ENCODE peak calls at places on chromosomes 7 and 10, in nine cellular contexts. E is right lobe of liver, N is adrenal gland, A is Peyer's patch, D is A549, K is lower leg skin, I is transverse colon, V is sigmoid colon, W is heart left ventricle. Z is an unnamed sample.
A peak's percentile ranks its signal among the peaks of the same experiment; 100 is the strongest.

GRCh38 chr7:40008218-40008815 is 58.3 kb downstream of the CDK13 start:
- DNase-seq in E (no peak), N (no peak), A (no peak), D (peak; percentile 47), K (no peak), I (no peak), V (no peak), W (no peak), Z (no peak)

GRCh38 chr10:42876476-42876875 is 93.9 kb downstream of the BMS1 start:
- DNase-seq in E (no peak), N (no peak), A (no peak), D (no peak), K (no peak), I (no peak), V (no peak), W (peak; percentile 4), Z (no peak)

GRCh38 chr7:96962221-96962620 is 43.1 kb upstream of the DLX6 start:
- DNase-seq in E (no peak), N (no peak), A (no peak), D (no peak), K (no peak), I (no peak), V (no peak), W (no peak), Z (no peak)

GRCh38 chr7:30159698-30160143 is 24.9 kb downstream of the MTURN start:
- DNase-seq in E (no peak), N (no peak), A (no peak), D (peak; percentile 31), K (no peak), I (peak; percentile 41), V (no peak), W (no peak), Z (no peak)

GRCh38 chr7:73856941-73857340 is 4.0 kb upstream of the TMEM270 start:
- DNase-seq in E (no peak), N (no peak), A (no peak), D (no peak), K (no peak), I (no peak), V (no peak), W (no peak), Z (no peak)

GRCh38 chr7:5701085-5701914 is 80.2 kb downstream of the RNF216 start:
- DNase-seq in E (no peak), N (no peak), A (no peak), D (no peak), K (no peak), I (no peak), V (no peak), W (no peak), Z (no peak)

GRCh38 chr10:82942572-82943091 is 1067.6 kb downstream of the NRG3 start:
- DNase-seq in E (no peak), N (peak; percentile 34), A (no peak), D (no peak), K (no peak), I (no peak), V (peak; percentile 62), W (no peak), Z (no peak)

GRCh38 chr7:128860158-128861073 is 2.2 kb upstream of the ATP6V1F start:
- DNase-seq in E (no peak), N (no peak), A (no peak), D (no peak), K (no peak), I (no peak), V (no peak), W (no peak), Z (no peak)

GRCh38 chr7:116652793-116653192 is 19.2 kb upstream of the MET start:
- DNase-seq in E (no peak), N (no peak), A (no peak), D (no peak), K (no peak), I (no peak), V (no peak), W (no peak), Z (no peak)

GRCh38 chr7:28573059-28573553 is 160.8 kb downstream of the CREB5 start:
- DNase-seq in E (peak; percentile 47), N (no peak), A (no peak), D (no peak), K (no peak), I (peak; percentile 12), V (no peak), W (peak; percentile 61), Z (peak; percentile 78)

GRCh38 chr7:126570845-126571244 is 681.9 kb downstream of the GRM8 start:
- DNase-seq in E (no peak), N (no peak), A (no peak), D (no peak), K (no peak), I (no peak), V (no peak), W (no peak), Z (no peak)

GRCh38 chr10:17744395-17744841 is 7.6 kb upstream of the TMEM236 start:
- DNase-seq in E (no peak), N (no peak), A (no peak), D (no peak), K (peak; percentile 13), I (no peak), V (no peak), W (no peak), Z (no peak)

GRCh38 chr10:71302874-71303568 is 16.0 kb upstream of the SLC29A3 start:
- DNase-seq in E (no peak), N (no peak), A (no peak), D (peak; percentile 73), K (no peak), I (no peak), V (no peak), W (no peak), Z (no peak)

GRCh38 chr10:108086502-108086901 is 922.0 kb upstream of the SORCS1 start:
- DNase-seq in E (no peak), N (no peak), A (no peak), D (no peak), K (no peak), I (no peak), V (no peak), W (no peak), Z (no peak)

GRCh38 chr10:108095932-108096925 is 931.7 kb upstream of the SORCS1 start:
- DNase-seq in E (no peak), N (no peak), A (no peak), D (no peak), K (no peak), I (no peak), V (no peak), W (peak; percentile 16), Z (no peak)

GRCh38 chr10:108090476-108091215 is 926.1 kb upstream of the SORCS1 start:
- DNase-seq in E (no peak), N (no peak), A (no peak), D (no peak), K (no peak), I (no peak), V (no peak), W (no peak), Z (no peak)
- H3K4me3 ChIP-seq in E (no peak overlapping the region), N (no peak overlapping the region), A (no peak overlapping the region), D (no peak overlapping the region), K (no peak overlapping the region), I (no peak overlapping the region), V (no peak overlapping the region), W (no peak overlapping the region), Z (no peak overlapping the region)

DNA sequence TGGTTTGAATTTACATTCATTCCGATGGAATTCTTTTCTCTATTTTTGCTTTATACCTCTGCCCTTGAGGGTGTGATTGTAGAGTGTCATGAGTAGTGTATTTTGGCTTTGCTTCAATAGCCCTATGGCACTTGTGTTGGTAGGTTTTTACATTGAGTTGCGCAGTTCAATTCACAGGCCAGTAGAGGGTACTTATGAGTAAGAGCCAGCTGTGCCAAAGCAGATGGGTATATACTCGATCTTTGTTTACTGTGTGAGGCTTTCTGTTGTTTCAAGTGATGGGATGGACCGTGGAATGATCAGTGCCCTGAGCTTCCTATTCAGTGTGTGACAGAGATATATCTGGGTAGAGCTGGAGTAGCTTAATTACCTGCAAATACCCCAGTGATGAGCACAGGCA is 4.3 kb upstream of the AKR1C3 start:
- DNase-seq in E (no peak), N (no peak), A (no peak), D (peak; percentile 87), K (no peak), I (no peak), V (no peak), W (no peak), Z (no peak)
- TF ChIP-seq CTCF in E (peak; percentile 30), N (no peak), A (no peak), D (no peak), K (no peak), I (no peak), V (no peak), W (no peak), Z (no peak)

GRCh38 chr10:3110782-3111625 is 43.7 kb downstream of the PFKP start:
- DNase-seq in E (no peak), N (no peak), A (no peak), D (no peak), K (no peak), I (no peak), V (no peak), W (no peak), Z (no peak)
- TF ChIP-seq POLR2A in E (no peak), N (no peak), A (no peak), D (no peak), K (no peak), I (no peak), V (no peak), W (no peak), Z (no peak)

GRCh38 chr7:148337995-148338747 is 252.4 kb upstream of the C7orf33 start:
- DNase-seq in E (no peak), N (no peak), A (no peak), D (no peak), K (no peak), I (no peak), V (no peak), W (no peak), Z (no peak)
- H3K4me3 ChIP-seq in E (no peak overlapping the region), N (no peak overlapping the region), A (no peak overlapping the region), D (no peak overlapping the region), K (no peak overlapping the region), I (no peak overlapping the region), V (no peak overlapping the region), W (no peak overlapping the region), Z (no peak overlapping the region)

GRCh38 chr10:66838656-66839055 is 87.2 kb upstream of the LRRTM3 start:
- DNase-seq in E (no peak), N (no peak), A (no peak), D (no peak), K (no peak), I (no peak), V (no peak), W (no peak), Z (no peak)

GRCh38 chr10:66842867-66843266 is 83.0 kb upstream of the LRRTM3 start:
- DNase-seq in E (no peak), N (no peak), A (no peak), D (no peak), K (no peak), I (no peak), V (no peak), W (no peak), Z (no peak)

DNA sequence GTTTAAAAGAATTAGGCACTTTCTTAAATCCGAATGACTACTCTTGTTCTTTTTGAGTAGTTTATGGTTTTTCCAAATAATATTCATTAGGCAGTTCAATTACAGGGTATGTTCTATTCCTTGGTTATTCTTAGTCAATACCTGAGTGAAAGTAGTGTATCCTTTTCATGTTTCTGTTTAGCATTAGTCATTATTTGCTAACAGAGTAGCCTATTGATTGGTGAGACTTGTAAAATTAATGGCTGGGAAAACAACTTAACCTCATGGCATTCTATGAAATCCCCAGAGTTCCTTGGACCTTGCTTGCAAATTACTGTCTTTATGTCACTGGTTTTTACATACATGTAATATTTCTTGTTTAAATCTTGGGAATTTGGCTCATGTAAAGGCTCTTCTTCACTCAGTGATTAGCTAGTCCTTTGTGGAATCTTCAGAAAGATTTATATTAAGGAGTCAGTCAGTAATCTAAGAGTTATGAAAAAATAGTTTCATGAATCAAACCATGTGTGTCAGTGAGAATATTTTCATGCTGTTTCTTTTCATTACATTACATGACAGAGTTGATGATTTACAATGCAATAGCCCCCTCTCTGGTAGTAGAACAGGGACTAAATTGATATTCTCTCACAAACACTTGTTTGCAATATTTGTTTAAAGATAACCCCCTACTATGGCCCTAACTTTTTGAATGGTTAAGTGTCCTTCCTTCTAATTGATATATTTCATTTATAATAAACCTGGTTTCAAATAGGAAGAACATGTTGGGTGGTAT is 81.5 kb upstream of the LRRTM3 start:
- DNase-seq in E (no peak), N (no peak), A (no peak), D (no peak), K (no peak), I (no peak), V (no peak), W (no peak), Z (no peak)
- TF ChIP-seq CTCF in E (no peak), N (no peak), A (no peak), D (no peak), K (no peak), I (no peak), V (no peak), W (no peak), Z (no peak)

Z was measured in prostate gland.